ENCODE peak calls at places on chromosomes 1 and 21, in seven cellular contexts. V is heart right ventricle, Q is esophagus muscularis mucosa, R is stomach, F is fibroblast of pulmonary artery, O is IMR-90, L is cardiac muscle cell. G is an unnamed sample.

GRCh38 chr1:177847843-177848242 is 122.0 kb downstream of the SEC16B start:
- DNase-seq in V (no peak), Q (peak), R (no peak), F (peak), O (peak), L (no peak), G (no peak)

GRCh38 chr1:218865591-218865990 is 308.1 kb upstream of the LYPLAL1 start:
- DNase-seq in V (no peak), Q (no peak), R (no peak), F (peak), O (peak), L (no peak), G (no peak)

GRCh38 chr1:38446936-38447335 is 400.3 kb upstream of the POU3F1 start:
- DNase-seq in V (no peak), Q (peak), R (no peak), F (no peak), O (no peak), L (no peak), G (no peak)

GRCh38 chr1:14970115-14970798 is 183.3 kb upstream of the TMEM51 start:
- DNase-seq in V (peak), Q (no peak), R (peak), F (peak), O (peak), L (no peak), G (no peak)

GRCh38 chr1:55870076-55870475 is 654.9 kb upstream of the USP24 start:
- DNase-seq in V (no peak), Q (no peak), R (no peak), F (no peak), O (no peak), L (no peak), G (no peak)

GRCh38 chr1:82818596-82818995 is 1017.9 kb downstream of the ADGRL2 start:
- DNase-seq in V (no peak), Q (no peak), R (no peak), F (no peak), O (no peak), L (no peak), G (no peak)

GRCh38 chr1:147600119-147601111 is 59.1 kb downstream of the BCL9 start:
- DNase-seq in V (no peak), Q (no peak), R (no peak), F (peak), O (peak), L (peak), G (no peak)

GRCh38 chr21:40606341-40606740 is 240.6 kb downstream of the DSCAM start:
- DNase-seq in V (no peak), Q (no peak), R (no peak), F (no peak), O (no peak), L (no peak), G (no peak)

GRCh38 chr1:218380125-218380977 is 35.2 kb downstream of the TGFB2 start:
- DNase-seq in V (no peak), Q (no peak), R (peak), F (peak), O (peak), L (peak), G (no peak)

GRCh38 chr1:3169621-3170356 is 100.8 kb downstream of the PRDM16 start:
- DNase-seq in V (no peak), Q (no peak), R (peak), F (no peak), O (no peak), L (no peak), G (no peak)

DNA sequence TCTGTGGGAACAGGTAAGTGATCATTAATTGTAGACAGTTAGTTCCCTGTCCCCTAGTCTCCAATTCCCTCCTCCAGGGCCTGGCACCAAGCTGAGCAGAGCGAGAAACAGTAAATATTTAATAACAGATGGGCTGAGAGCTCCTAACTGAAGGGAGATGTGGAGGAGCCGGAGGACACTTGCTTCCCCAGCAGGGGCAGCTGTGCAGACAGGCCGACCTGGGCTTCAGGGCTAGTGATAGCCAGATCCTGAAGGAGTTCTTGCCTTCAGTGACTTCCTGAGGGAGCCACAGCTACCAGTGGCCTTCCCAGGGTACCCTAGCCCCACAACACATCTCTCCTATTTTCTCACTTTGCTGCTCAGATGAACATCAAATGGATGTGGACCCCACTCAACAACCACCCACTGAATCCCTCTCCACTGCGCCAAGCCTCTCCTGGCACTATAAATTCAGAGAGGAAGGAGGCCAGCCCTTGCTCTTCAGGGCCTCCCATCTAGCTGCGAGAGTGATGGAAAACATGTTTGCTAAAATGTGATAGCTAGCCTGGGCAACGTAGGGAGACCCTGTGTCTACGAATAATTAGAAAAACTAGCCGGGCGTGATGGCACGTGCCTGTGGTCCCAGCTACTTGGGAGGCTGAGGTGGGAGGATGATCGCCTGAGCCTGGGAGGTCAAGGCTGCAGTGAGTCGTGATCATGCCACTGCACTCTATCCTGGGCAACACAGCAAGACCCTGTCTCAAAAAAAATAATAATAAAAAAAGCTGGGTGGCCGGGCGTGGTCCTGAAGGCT is 26.9 kb upstream of the SYNC start:
- DNase-seq in V (no peak), Q (no peak), R (no peak), F (no peak), O (peak), L (no peak), G (no peak)
- TF ChIP-seq CTCF in V (no peak), Q (no peak), R (no peak), F (no peak), O (no peak), L (no peak), G (no peak)

DNA sequence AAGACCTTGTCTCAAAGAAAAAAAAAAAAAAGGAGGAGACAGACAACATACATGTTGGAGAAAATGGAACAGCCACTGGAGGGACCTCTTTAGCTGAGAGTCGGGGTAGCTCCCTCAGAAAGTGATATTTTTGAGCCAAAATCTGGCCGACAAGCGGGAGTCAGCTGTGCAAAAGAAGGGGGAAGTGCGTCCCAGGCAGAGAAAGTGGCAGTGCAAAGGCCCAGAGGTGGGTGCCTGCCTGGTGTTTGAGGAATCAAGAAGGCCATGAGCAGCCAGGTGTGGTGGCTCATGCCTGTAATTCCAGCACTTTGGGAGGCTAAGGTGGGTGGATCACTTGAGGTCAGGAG is 6.1 kb upstream of the CROCC start:
- DNase-seq in V (no peak), Q (no peak), R (no peak), F (peak), O (no peak), L (no peak), G (no peak)
- TF ChIP-seq CTCF in V (no peak), Q (no peak), R (no peak), F (peak), O (peak), L (peak), G (no peak)

GRCh38 chr1:154955039-154955717 is 721 bp downstream of the PBXIP1 start:
- DNase-seq in V (no peak), Q (no peak), R (peak), F (peak), O (peak), L (peak), G (no peak)
- TF ChIP-seq CTCF in V (no peak), Q (no peak), R (no peak), F (no peak), O (peak), L (no peak), G (no peak)

GRCh38 chr1:29677028-29678024 is 441.0 kb downstream of the PTPRU start:
- DNase-seq in V (peak), Q (peak), R (peak), F (no peak), O (no peak), L (no peak), G (peak)
- TF ChIP-seq CTCF in V (no peak), Q (no peak), R (no peak), F (no peak), O (no peak), L (no peak), G (no peak)